ENCODE peak calls at places on chromosomes 12 and 14, in five cellular contexts. X is stomach; P is T47D; V is stimulated activated CD4-positive, alpha-beta T cell treated with anti-CD3 and anti-CD28 coated beads, Interleukin-12 subunit alpha, Interleukin-12 subunit beta, amount 100 ng/mL, for 4 hours; G is HS-5. A is an unnamed sample.

GRCh38 chr12:122994140-122994675 is 13.7 kb downstream of the ARL6IP4 start:
- DNase-seq in X (no peak), P (no peak), V (no peak), G (no peak), A (no peak)

GRCh38 chr12:94805749-94806148 is 155.4 kb upstream of the TMCC3 start:
- DNase-seq in X (no peak), P (no peak), V (no peak), G (peak), A (peak)

GRCh38 chr14:26528415-26529182 is 69.2 kb downstream of the NOVA1 start:
- DNase-seq in X (no peak), P (no peak), V (no peak), G (no peak), A (no peak)

GRCh38 chr12:84642201-84642600 is 270.4 kb downstream of the SLC6A15 start:
- DNase-seq in X (no peak), P (no peak), V (no peak), G (no peak), A (no peak)

GRCh38 chr14:99595034-99595433 is 9.0 kb downstream of the CCDC85C start:
- DNase-seq in X (no peak), P (no peak), V (peak), G (no peak), A (no peak)

GRCh38 chr14:104978774-104979691 is 859 bp upstream of the AHNAK2 start:
- DNase-seq in X (no peak), P (no peak), V (no peak), G (no peak), A (no peak)

GRCh38 chr14:37230551-37231194 is 32.9 kb downstream of the MIPOL1 start:
- DNase-seq in X (no peak), P (peak), V (no peak), G (no peak), A (peak)

GRCh38 chr12:6961278-6961694 is 9.2 kb downstream of the PHB2 start:
- DNase-seq in X (peak), P (no peak), V (peak), G (no peak), A (peak)

GRCh38 chr12:95624544-95624943 is 73.3 kb upstream of the USP44 start:
- DNase-seq in X (peak), P (no peak), V (no peak), G (no peak), A (peak)

GRCh38 chr14:59454131-59454530 is 11.0 kb downstream of the GPR135 start:
- DNase-seq in X (no peak), P (no peak), V (no peak), G (peak), A (peak)

GRCh38 chr12:64633940-64634337 is 23.6 kb downstream of the RASSF3 start:
- DNase-seq in X (peak), P (no peak), V (no peak), G (no peak), A (peak)

GRCh38 chr14:74407801-74408154 is 18.2 kb downstream of the SYNDIG1L start:
- DNase-seq in X (no peak), P (no peak), V (no peak), G (no peak), A (no peak)

GRCh38 chr12:9906888-9907287 is 25.3 kb downstream of the CLEC2A start:
- DNase-seq in X (no peak), P (no peak), V (no peak), G (no peak), A (peak)

GRCh38 chr14:23403908-23404307 is 4.2 kb downstream of the MYH6 start:
- DNase-seq in X (no peak), P (no peak), V (no peak), G (no peak), A (no peak)

GRCh38 chr14:31000629-31001338 is 24.7 kb upstream of the AP4S1 start:
- DNase-seq in X (no peak), P (no peak), V (no peak), G (no peak), A (no peak)

GRCh38 chr12:3795096-3795799 is 42.3 kb upstream of the CRACR2A start:
- DNase-seq in X (no peak), P (no peak), V (no peak), G (no peak), A (peak)

GRCh38 chr12:6978188-6978986 is 7.7 kb downstream of the EMG1 start:
- DNase-seq in X (no peak), P (no peak), V (no peak), G (no peak), A (no peak)

GRCh38 chr12:65430571-65431306 is 152.3 kb downstream of the MSRB3 start:
- DNase-seq in X (no peak), P (no peak), V (no peak), G (peak), A (peak)

GRCh38 chr12:1346126-1346525 is 248.3 kb downstream of the FBXL14 start:
- DNase-seq in X (no peak), P (no peak), V (no peak), G (peak), A (peak)

GRCh38 chr12:6267007-6267721 is 43.3 kb upstream of the PLEKHG6 start:
- DNase-seq in X (no peak), P (no peak), V (peak), G (no peak), A (no peak)

GRCh38 chr12:15778126-15778525 is 11.1 kb downstream of the EPS8 start:
- DNase-seq in X (no peak), P (no peak), V (no peak), G (no peak), A (peak)

GRCh38 chr12:46154221-46154975 is 114.4 kb downstream of the SLC38A1 start:
- DNase-seq in X (no peak), P (no peak), V (no peak), G (peak), A (peak)

GRCh38 chr12:15808250-15808971 is 19.2 kb upstream of the EPS8 start:
- DNase-seq in X (no peak), P (no peak), V (no peak), G (no peak), A (no peak)

GRCh38 chr14:99182548-99183115 is 89.4 kb downstream of the BCL11B start:
- DNase-seq in X (no peak), P (no peak), V (no peak), G (no peak), A (no peak)

GRCh38 chr12:4939418-4940023 is 29.8 kb downstream of the KCNA1 start:
- DNase-seq in X (no peak), P (no peak), V (no peak), G (no peak), A (peak)

GRCh38 chr12:6450869-6451347 is 934 bp upstream of the TAPBPL start:
- DNase-seq in X (no peak), P (no peak), V (no peak), G (no peak), A (no peak)

GRCh38 chr12:508795-509194 is 49.1 kb downstream of the B4GALNT3 start:
- DNase-seq in X (peak), P (no peak), V (no peak), G (no peak), A (no peak)

GRCh38 chr12:65278576-65279386 is at the start of gene MSRB3:
- DNase-seq in X (peak), P (peak), V (peak), G (peak), A (peak)

A was measured in ELR.